ENCODE peak calls at places on chromosome 19, in ten cellular contexts. One of them, this sample, is unnamed.

GRCh38 chr19:2782357-2782935 is 627 bp downstream of the SGTA start:
- DNase-seq in GM23338: no peak
- DNase-seq in esophagus muscularis mucosa: no peak
- DNase-seq in suprapubic skin: no peak
- DNase-seq in HCT116: no peak
- DNase-seq in transverse colon: peak; percentile 18
- DNase-seq in endothelial cell of umbilical vein: peak; percentile 4
- DNase-seq in spleen: no peak
- DNase-seq in breast epithelium: no peak
- DNase-seq in upper lobe of left lung: no peak
- DNase-seq in this sample: no peak

GRCh38 chr19:50660083-50660366 is 10.8 kb downstream of the C19orf81 start:
- DNase-seq in GM23338: peak; percentile 46
- DNase-seq in esophagus muscularis mucosa: no peak
- DNase-seq in suprapubic skin: no peak
- DNase-seq in HCT116: no peak
- DNase-seq in transverse colon: no peak
- DNase-seq in endothelial cell of umbilical vein: no peak
- DNase-seq in spleen: no peak
- DNase-seq in breast epithelium: no peak
- DNase-seq in upper lobe of left lung: no peak
- DNase-seq in this sample: no peak

GRCh38 chr19:30249911-30250310 is 122.3 kb upstream of the ZNF536 start:
- DNase-seq in GM23338: no peak
- DNase-seq in esophagus muscularis mucosa: no peak
- DNase-seq in suprapubic skin: no peak
- DNase-seq in HCT116: no peak
- DNase-seq in transverse colon: no peak
- DNase-seq in endothelial cell of umbilical vein: no peak
- DNase-seq in spleen: no peak
- DNase-seq in breast epithelium: no peak
- DNase-seq in upper lobe of left lung: no peak
- DNase-seq in this sample: no peak

GRCh38 chr19:7492142-7493055 is 3.6 kb upstream of the PEX11G start:
- DNase-seq in GM23338: no peak
- DNase-seq in esophagus muscularis mucosa: no peak
- DNase-seq in suprapubic skin: no peak
- DNase-seq in HCT116: no peak
- DNase-seq in transverse colon: no peak
- DNase-seq in endothelial cell of umbilical vein: peak; percentile 72
- DNase-seq in spleen: no peak
- DNase-seq in breast epithelium: no peak
- DNase-seq in upper lobe of left lung: no peak
- DNase-seq in this sample: no peak

GRCh38 chr19:2561221-2561620 is 85.3 kb downstream of the GADD45B start:
- DNase-seq in GM23338: no peak
- DNase-seq in esophagus muscularis mucosa: no peak
- DNase-seq in suprapubic skin: no peak
- DNase-seq in HCT116: no peak
- DNase-seq in transverse colon: no peak
- DNase-seq in endothelial cell of umbilical vein: no peak
- DNase-seq in spleen: peak; percentile 51
- DNase-seq in breast epithelium: no peak
- DNase-seq in upper lobe of left lung: no peak
- DNase-seq in this sample: no peak

GRCh38 chr19:22595918-22596341 is 38.2 kb upstream of the ZNF492 start:
- DNase-seq in GM23338: no peak
- DNase-seq in esophagus muscularis mucosa: peak; percentile 81
- DNase-seq in suprapubic skin: no peak
- DNase-seq in HCT116: no peak
- DNase-seq in transverse colon: no peak
- DNase-seq in endothelial cell of umbilical vein: no peak
- DNase-seq in spleen: no peak
- DNase-seq in breast epithelium: no peak
- DNase-seq in upper lobe of left lung: peak; percentile 59
- DNase-seq in this sample: no peak

GRCh38 chr19:36009220-36009619 is 607 bp upstream of the SYNE4 start:
- DNase-seq in GM23338: peak; percentile 82
- DNase-seq in esophagus muscularis mucosa: no peak
- DNase-seq in suprapubic skin: no peak
- DNase-seq in HCT116: no peak
- DNase-seq in transverse colon: peak; percentile 76
- DNase-seq in endothelial cell of umbilical vein: peak; percentile 64
- DNase-seq in spleen: peak; percentile 88
- DNase-seq in breast epithelium: peak; percentile 69
- DNase-seq in upper lobe of left lung: peak; percentile 94
- DNase-seq in this sample: peak; percentile 72

GRCh38 chr19:3451451-3451866 is 28.9 kb downstream of the SMIM24 start:
- DNase-seq in GM23338: no peak
- DNase-seq in esophagus muscularis mucosa: no peak
- DNase-seq in suprapubic skin: no peak
- DNase-seq in HCT116: no peak
- DNase-seq in transverse colon: no peak
- DNase-seq in endothelial cell of umbilical vein: no peak
- DNase-seq in spleen: no peak
- DNase-seq in breast epithelium: no peak
- DNase-seq in upper lobe of left lung: peak; percentile 10
- DNase-seq in this sample: no peak

GRCh38 chr19:34556500-34556899 is 74.9 kb downstream of the WTIP start:
- DNase-seq in GM23338: peak; percentile 75
- DNase-seq in esophagus muscularis mucosa: no peak
- DNase-seq in suprapubic skin: no peak
- DNase-seq in HCT116: peak; percentile 10
- DNase-seq in transverse colon: peak; percentile 18
- DNase-seq in endothelial cell of umbilical vein: peak; percentile 8
- DNase-seq in spleen: no peak
- DNase-seq in breast epithelium: no peak
- DNase-seq in upper lobe of left lung: no peak
- DNase-seq in this sample: no peak

GRCh38 chr19:18349524-18350128 is 9.2 kb downstream of the PGPEP1 start:
- DNase-seq in GM23338: peak; percentile 79
- DNase-seq in esophagus muscularis mucosa: no peak
- DNase-seq in suprapubic skin: no peak
- DNase-seq in HCT116: no peak
- DNase-seq in transverse colon: peak; percentile 63
- DNase-seq in endothelial cell of umbilical vein: peak; percentile 67
- DNase-seq in spleen: no peak
- DNase-seq in breast epithelium: peak; percentile 61
- DNase-seq in upper lobe of left lung: no peak
- DNase-seq in this sample: peak; percentile 67

GRCh38 chr19:48635966-48636858 is 967 bp downstream of the DBP start:
- DNase-seq in GM23338: peak; percentile 48
- DNase-seq in esophagus muscularis mucosa: no peak
- DNase-seq in suprapubic skin: no peak
- DNase-seq in HCT116: no peak
- DNase-seq in transverse colon: peak; percentile 63
- DNase-seq in endothelial cell of umbilical vein: no peak
- DNase-seq in spleen: peak; percentile 91
- DNase-seq in breast epithelium: no peak
- DNase-seq in upper lobe of left lung: peak; percentile 77
- DNase-seq in this sample: no peak

GRCh38 chr19:6225232-6225635 is 54.5 kb downstream of the MLLT1 start:
- DNase-seq in GM23338: no peak
- DNase-seq in esophagus muscularis mucosa: no peak
- DNase-seq in suprapubic skin: no peak
- DNase-seq in HCT116: no peak
- DNase-seq in transverse colon: no peak
- DNase-seq in endothelial cell of umbilical vein: no peak
- DNase-seq in spleen: no peak
- DNase-seq in breast epithelium: no peak
- DNase-seq in upper lobe of left lung: no peak
- DNase-seq in this sample: no peak

GRCh38 chr19:4776436-4777205 is 14.9 kb upstream of the FEM1A start:
- DNase-seq in GM23338: peak; percentile 83
- DNase-seq in esophagus muscularis mucosa: no peak
- DNase-seq in suprapubic skin: no peak
- DNase-seq in HCT116: no peak
- DNase-seq in transverse colon: no peak
- DNase-seq in endothelial cell of umbilical vein: no peak
- DNase-seq in spleen: no peak
- DNase-seq in breast epithelium: no peak
- DNase-seq in upper lobe of left lung: no peak
- DNase-seq in this sample: no peak

GRCh38 chr19:15161028-15161984 is 39.5 kb downstream of the NOTCH3 start:
- DNase-seq in GM23338: peak; percentile 38
- DNase-seq in esophagus muscularis mucosa: no peak
- DNase-seq in suprapubic skin: no peak
- DNase-seq in HCT116: peak; percentile 35
- DNase-seq in transverse colon: no peak
- DNase-seq in endothelial cell of umbilical vein: no peak
- DNase-seq in spleen: no peak
- DNase-seq in breast epithelium: no peak
- DNase-seq in upper lobe of left lung: peak; percentile 74
- DNase-seq in this sample: no peak

GRCh38 chr19:49895566-49896297 is 955 bp downstream of the IL4I1 start:
- DNase-seq in GM23338: no peak
- DNase-seq in esophagus muscularis mucosa: no peak
- DNase-seq in suprapubic skin: no peak
- DNase-seq in HCT116: no peak
- DNase-seq in transverse colon: no peak
- DNase-seq in endothelial cell of umbilical vein: no peak
- DNase-seq in spleen: no peak
- DNase-seq in breast epithelium: no peak
- DNase-seq in upper lobe of left lung: peak; percentile 72
- DNase-seq in this sample: no peak

GRCh38 chr19:37551123-37551993 is 43.2 kb downstream of the ZNF571 start:
- DNase-seq in GM23338: peak; percentile 58
- DNase-seq in esophagus muscularis mucosa: no peak
- DNase-seq in suprapubic skin: no peak
- DNase-seq in HCT116: no peak
- DNase-seq in transverse colon: peak; percentile 42
- DNase-seq in endothelial cell of umbilical vein: peak; percentile 57
- DNase-seq in spleen: no peak
- DNase-seq in breast epithelium: no peak
- DNase-seq in upper lobe of left lung: peak; percentile 88
- DNase-seq in this sample: no peak
- TF ChIP-seq CTCF in GM23338: peak; percentile 56
- TF ChIP-seq CTCF in esophagus muscularis mucosa: no peak
- TF ChIP-seq CTCF in suprapubic skin: no peak
- TF ChIP-seq CTCF in HCT116: no peak
- TF ChIP-seq CTCF in transverse colon: peak; percentile 23
- TF ChIP-seq CTCF in endothelial cell of umbilical vein: peak; percentile 56
- TF ChIP-seq CTCF in spleen: no peak
- TF ChIP-seq CTCF in breast epithelium: no peak
- TF ChIP-seq CTCF in upper lobe of left lung: no peak
- TF ChIP-seq CTCF in this sample: no peak

GRCh38 chr19:56091066-56091490 is 30.0 kb downstream of the ZNF787 start:
- DNase-seq in GM23338: no peak
- DNase-seq in esophagus muscularis mucosa: no peak
- DNase-seq in suprapubic skin: no peak
- DNase-seq in HCT116: no peak
- DNase-seq in transverse colon: no peak
- DNase-seq in endothelial cell of umbilical vein: no peak
- DNase-seq in spleen: no peak
- DNase-seq in breast epithelium: no peak
- DNase-seq in upper lobe of left lung: no peak
- DNase-seq in this sample: no peak
- TF ChIP-seq POLR2AphosphoS5 in GM23338: no peak
- TF ChIP-seq POLR2AphosphoS5 in esophagus muscularis mucosa: peak; percentile 39
- TF ChIP-seq POLR2AphosphoS5 in suprapubic skin: no peak
- TF ChIP-seq POLR2AphosphoS5 in HCT116: no peak
- TF ChIP-seq POLR2AphosphoS5 in transverse colon: no peak
- TF ChIP-seq POLR2AphosphoS5 in endothelial cell of umbilical vein: no peak
- TF ChIP-seq POLR2AphosphoS5 in spleen: no peak
- TF ChIP-seq POLR2AphosphoS5 in breast epithelium: no peak
- TF ChIP-seq POLR2AphosphoS5 in upper lobe of left lung: no peak
- TF ChIP-seq POLR2AphosphoS5 in this sample: no peak

DNA sequence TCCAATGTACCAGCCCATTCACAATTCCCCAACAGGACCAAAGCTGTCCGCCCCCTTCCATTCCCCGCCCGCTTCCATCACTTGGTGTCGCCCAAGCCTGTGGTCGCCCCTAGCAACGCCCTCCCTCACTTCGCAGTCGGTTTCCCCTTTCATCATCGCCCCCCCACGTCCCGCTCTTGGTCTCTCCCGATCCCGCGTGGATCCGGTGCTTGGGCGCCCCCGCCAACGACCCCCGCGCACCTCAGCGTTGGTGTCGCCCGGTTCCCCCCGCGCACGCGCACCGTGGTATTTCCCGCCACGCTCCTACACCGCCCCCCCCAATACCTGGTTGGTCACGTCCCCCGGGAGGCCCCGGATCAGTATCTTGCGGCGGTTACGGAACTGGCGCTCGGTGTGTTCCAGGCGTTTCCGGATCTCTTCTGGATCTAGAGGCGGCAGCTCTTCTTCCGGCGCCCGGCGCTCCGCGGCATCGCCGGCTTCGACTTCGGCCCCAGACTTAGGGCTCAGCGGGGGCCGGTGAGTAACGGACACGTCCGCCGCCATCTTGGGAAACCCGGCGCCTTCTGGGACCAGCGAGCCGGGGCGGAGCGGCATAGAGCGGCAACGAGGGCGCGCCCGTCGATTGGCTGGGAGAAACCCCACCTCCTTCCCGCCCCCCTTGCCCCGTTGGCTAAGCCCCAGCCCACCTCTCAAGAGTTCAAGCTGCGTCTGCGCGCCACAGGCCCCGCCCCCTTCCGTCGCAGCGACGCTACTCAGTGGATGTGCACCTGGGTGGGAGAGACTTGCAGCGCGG is at the start of gene RAVER1:
- DNase-seq in GM23338: peak; percentile 99
- DNase-seq in esophagus muscularis mucosa: peak; percentile 99
- DNase-seq in suprapubic skin: peak; percentile 99
- DNase-seq in HCT116: peak; percentile 92
- DNase-seq in transverse colon: peak; percentile 99
- DNase-seq in endothelial cell of umbilical vein: peak; percentile 97
- DNase-seq in spleen: peak; percentile 99
- DNase-seq in breast epithelium: peak; percentile 99
- DNase-seq in upper lobe of left lung: peak; percentile 98
- DNase-seq in this sample: peak; percentile 99
- TF ChIP-seq CTCF in GM23338: no peak
- TF ChIP-seq CTCF in esophagus muscularis mucosa: no peak
- TF ChIP-seq CTCF in suprapubic skin: no peak
- TF ChIP-seq CTCF in HCT116: no peak
- TF ChIP-seq CTCF in transverse colon: no peak
- TF ChIP-seq CTCF in endothelial cell of umbilical vein: no peak
- TF ChIP-seq CTCF in spleen: peak; percentile 24
- TF ChIP-seq CTCF in breast epithelium: no peak
- TF ChIP-seq CTCF in upper lobe of left lung: no peak
- TF ChIP-seq CTCF in this sample: no peak

DNA sequence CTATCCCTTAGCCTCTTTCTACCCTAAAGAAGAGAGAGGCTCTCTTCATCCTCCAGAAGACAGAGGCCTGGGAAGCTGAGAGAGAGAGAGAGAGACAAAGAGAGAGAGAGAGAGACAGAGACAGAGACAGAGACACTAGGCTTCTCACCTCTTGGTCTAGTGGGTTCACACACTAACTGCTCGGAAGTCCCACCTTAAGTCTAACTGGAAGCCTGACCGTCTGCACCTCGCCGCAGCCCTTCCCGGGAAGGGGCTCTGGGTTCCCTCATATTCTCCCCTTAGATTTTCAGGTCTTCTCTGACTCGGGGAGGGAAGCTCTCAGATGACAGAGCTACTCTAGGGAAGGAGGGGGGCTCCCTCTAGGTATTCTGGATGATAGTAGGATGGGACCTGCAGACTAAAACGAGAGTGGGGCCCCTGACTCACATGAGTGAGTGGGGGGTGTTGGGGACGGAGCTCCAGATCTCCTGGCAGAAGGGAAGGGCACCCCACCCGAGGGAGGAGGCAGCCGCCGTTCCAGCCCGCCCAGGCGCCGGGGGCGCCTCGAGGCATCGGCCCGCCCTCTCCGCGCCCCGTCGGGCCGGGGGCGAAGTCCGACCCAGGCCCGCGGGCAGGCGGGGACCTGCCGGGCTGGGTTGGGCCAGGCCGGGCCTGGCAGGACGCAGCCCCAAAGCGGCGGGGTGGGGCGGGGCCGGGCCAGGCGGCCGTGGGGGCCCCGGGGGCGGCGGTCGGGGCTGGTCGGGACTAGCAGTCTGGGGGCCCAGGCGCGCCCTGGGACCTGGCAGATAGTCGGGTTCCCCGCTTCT is 2.0 kb upstream of the JUNB start:
- DNase-seq in GM23338: peak; percentile 54
- DNase-seq in esophagus muscularis mucosa: no peak
- DNase-seq in suprapubic skin: no peak
- DNase-seq in HCT116: no peak
- DNase-seq in transverse colon: no peak
- DNase-seq in endothelial cell of umbilical vein: peak; percentile 28
- DNase-seq in spleen: no peak
- DNase-seq in breast epithelium: no peak
- DNase-seq in upper lobe of left lung: no peak
- DNase-seq in this sample: no peak
- TF ChIP-seq POLR2AphosphoS5 in GM23338: no peak
- TF ChIP-seq POLR2AphosphoS5 in esophagus muscularis mucosa: no peak
- TF ChIP-seq POLR2AphosphoS5 in suprapubic skin: no peak
- TF ChIP-seq POLR2AphosphoS5 in HCT116: no peak
- TF ChIP-seq POLR2AphosphoS5 in transverse colon: peak; percentile 61
- TF ChIP-seq POLR2AphosphoS5 in endothelial cell of umbilical vein: no peak
- TF ChIP-seq POLR2AphosphoS5 in spleen: no peak
- TF ChIP-seq POLR2AphosphoS5 in breast epithelium: no peak
- TF ChIP-seq POLR2AphosphoS5 in upper lobe of left lung: no peak
- TF ChIP-seq POLR2AphosphoS5 in this sample: no peak